ENCODE peak calls at places on chromosomes 4 and X, in eight cellular contexts. L is left ventricle myocardium inferior, Q is transverse colon, V is HCT116, N is fibroblast of mammary gland, T is IMR-90, O is AG09309, B is OCI-LY7. P is an unnamed sample.

GRCh38 chr4:185035284-185035683 is 17.0 kb downstream of the HELT start:
- DNase-seq in O (no peak), N (no peak), L (no peak), B (no peak), Q (no peak), T (no peak), V (no peak), P (no peak)

GRCh38 chr4:113499696-113500095 is 261.8 kb downstream of the CAMK2D start:
- DNase-seq in Q (no peak), L (no peak), O (no peak), V (no peak), N (peak), B (no peak), T (peak), P (peak)

GRCh38 chr4:121666091-121666679 is 30.6 kb downstream of the ANXA5 start:
- DNase-seq in Q (no peak), B (no peak), T (no peak), V (no peak), N (peak), L (peak), O (no peak), P (peak)

GRCh38 chr4:71130827-71131603 is 137.6 kb downstream of the DCK start:
- DNase-seq in T (peak), O (peak), Q (no peak), N (peak), L (no peak), B (no peak), V (no peak), P (peak)

GRCh38 chrX:120366794-120367193 is 4.9 kb downstream of the ATP1B4 start:
- DNase-seq in V (no peak), O (no peak), B (no peak), Q (no peak), N (no peak), L (no peak), T (no peak), P (no peak)

GRCh38 chr4:57162499-57163019 is 52.4 kb upstream of the IGFBP7 start:
- DNase-seq in O (no peak), T (no peak), V (no peak), Q (no peak), N (peak), L (no peak), B (no peak), P (no peak)

GRCh38 chr4:37682701-37683401 is 3.3 kb downstream of the RELL1 start:
- DNase-seq in O (no peak), Q (no peak), V (no peak), L (no peak), N (no peak), T (no peak), B (peak), P (no peak)

GRCh38 chr4:132797856-132798255 is 351.2 kb upstream of the PCDH10 start:
- DNase-seq in O (no peak), B (no peak), L (no peak), T (no peak), Q (no peak), N (no peak), V (no peak), P (no peak)

GRCh38 chr4:99927566-99927965 is 18.9 kb downstream of the DNAJB14 start:
- DNase-seq in Q (no peak), L (no peak), N (peak), T (no peak), O (no peak), V (no peak), B (no peak), P (no peak)

DNA sequence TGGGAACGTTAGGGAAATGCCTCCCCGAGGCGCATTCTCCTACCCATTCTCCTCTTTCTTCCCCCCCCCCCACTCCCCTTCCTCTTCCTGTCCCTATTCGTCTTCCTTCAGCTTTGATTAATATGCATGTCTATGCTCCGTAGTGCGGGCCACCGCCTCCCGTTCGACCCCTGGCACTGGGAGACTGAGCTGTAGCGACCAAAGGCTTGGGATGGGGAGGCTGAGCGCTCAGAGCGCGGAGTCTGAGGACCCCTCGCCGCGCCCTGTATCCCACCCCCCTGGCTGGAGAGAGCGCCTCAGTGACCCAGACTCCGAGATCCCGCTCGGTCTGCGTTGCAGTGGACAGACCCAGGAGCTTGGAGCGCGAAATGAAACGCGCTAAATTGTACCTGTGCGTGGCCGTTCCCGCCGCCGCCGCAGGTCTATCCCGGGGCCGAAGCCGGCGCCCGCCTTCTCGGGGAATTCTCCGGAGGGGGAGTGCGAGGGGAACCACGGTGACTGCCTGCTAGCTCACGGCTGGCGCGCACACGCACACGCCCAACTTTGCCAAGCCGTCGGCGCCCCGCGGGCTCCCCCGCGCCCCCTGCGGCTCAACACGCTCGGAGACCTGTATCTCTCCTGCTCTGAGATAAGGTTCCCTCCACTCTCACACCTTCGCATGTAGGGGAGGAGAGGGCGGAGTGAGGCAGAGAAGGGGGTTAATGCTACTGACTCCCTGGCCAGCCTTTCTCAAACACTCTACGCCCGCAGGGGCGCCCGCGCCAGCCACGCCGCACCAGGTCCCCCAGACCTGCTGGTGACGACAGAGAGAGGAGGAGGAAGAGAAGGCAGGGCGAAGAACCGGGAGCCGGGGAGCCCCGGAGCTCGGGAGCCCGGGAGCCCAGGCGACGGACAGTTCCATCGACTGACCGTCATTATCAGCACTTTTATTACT is 1.5 kb upstream of the PTCHD1 start:
- DNase-seq in B (no peak), T (no peak), O (no peak), Q (peak), L (no peak), V (no peak), N (no peak), P (no peak)
- H3K4me3 ChIP-seq in B (no peak), T (no peak), O (no peak), Q (peak), L (peak), V (no peak), N (no peak), P (no peak)

GRCh38 chr4:67918428-67918827 is 34.6 kb upstream of the TMPRSS11D start:
- DNase-seq in Q (no peak), O (no peak), V (peak), N (no peak), T (no peak), B (peak), L (no peak), P (no peak)
- TF ChIP-seq CTCF in Q (no peak), O (peak), V (peak), N (peak), T (no peak), B (peak), L (no peak), P (peak)

GRCh38 chr4:26061248-26061986 is 147.4 kb downstream of the SMIM20 start:
- DNase-seq in Q (no peak), T (peak), O (no peak), L (no peak), N (peak), V (peak), B (peak), P (no peak)
- H3K4me3 ChIP-seq in Q (no peak), T (no peak), O (no peak), L (no peak), N (no peak), V (no peak), B (no peak), P (no peak)

GRCh38 chr4:6333301-6334202 is 63.9 kb downstream of the WFS1 start:
- DNase-seq in B (peak), N (peak), V (no peak), Q (no peak), L (no peak), T (no peak), O (no peak), P (no peak)

GRCh38 chr4:6336166-6336565 is 66.5 kb downstream of the WFS1 start:
- DNase-seq in L (no peak), N (no peak), T (no peak), Q (no peak), B (no peak), V (no peak), O (no peak), P (no peak)

GRCh38 chr4:6335040-6335590 is 65.5 kb downstream of the WFS1 start:
- DNase-seq in L (no peak), B (no peak), Q (no peak), O (no peak), V (no peak), T (no peak), N (no peak), P (no peak)

GRCh38 chr4:6332669-6333050 is 63.0 kb downstream of the WFS1 start:
- DNase-seq in O (no peak), Q (no peak), V (no peak), T (no peak), N (no peak), L (no peak), B (no peak), P (no peak)

GRCh38 chr4:6334203-6334887 is 64.7 kb downstream of the WFS1 start:
- DNase-seq in O (no peak), V (no peak), T (no peak), Q (no peak), N (no peak), L (no peak), B (no peak), P (no peak)
- TF ChIP-seq CTCF in O (no peak), V (no peak), T (no peak), Q (no peak), N (no peak), L (no peak), B (peak), P (no peak)

GRCh38 chrX:45851434-45851991 is 650.8 kb upstream of the DIPK2B start:
- DNase-seq in T (no peak), N (no peak), O (no peak), V (peak), Q (peak), L (no peak), B (no peak), P (no peak)

GRCh38 chrX:45850197-45850774 is 649.6 kb upstream of the DIPK2B start:
- DNase-seq in O (no peak), T (no peak), V (no peak), B (no peak), Q (no peak), L (no peak), N (no peak), P (no peak)

GRCh38 chrX:45849261-45849660 is 648.6 kb upstream of the DIPK2B start:
- DNase-seq in N (peak), B (no peak), T (peak), O (peak), V (peak), Q (no peak), L (no peak), P (peak)

GRCh38 chrX:45850775-45851433 is 650.2 kb upstream of the DIPK2B start:
- DNase-seq in N (peak), O (no peak), L (no peak), V (no peak), Q (peak), B (no peak), T (peak), P (no peak)

DNA sequence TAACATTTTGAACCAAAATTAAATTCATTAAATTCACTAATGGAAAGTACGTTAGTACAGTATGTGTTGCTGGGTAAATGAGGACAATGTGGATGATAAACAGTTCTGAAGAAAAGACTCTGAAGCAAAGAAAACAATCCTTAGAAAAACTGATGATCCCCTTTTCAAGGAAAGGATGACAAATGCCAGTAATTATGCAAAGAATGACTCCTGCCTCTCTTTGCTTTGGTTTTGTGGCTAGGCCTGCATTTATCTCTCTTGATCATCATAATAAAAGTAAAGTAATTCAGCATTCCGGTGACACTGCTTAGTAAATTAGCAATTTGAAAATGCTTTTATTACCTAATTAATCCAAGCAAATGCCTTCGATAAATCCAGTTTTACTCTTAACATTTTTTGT is 652.2 kb upstream of the DIPK2B start:
- DNase-seq in V (no peak), L (no peak), T (no peak), O (no peak), Q (no peak), B (no peak), N (peak), P (peak)
- H3K4me3 ChIP-seq in V (no peak), L (no peak), T (no peak), O (no peak), Q (no peak), B (no peak), N (no peak), P (no peak)

GRCh38 chrX:43865791-43866190 is 16.5 kb downstream of the MAOB start:
- DNase-seq in B (no peak), T (no peak), O (no peak), Q (no peak), N (no peak), L (no peak), V (no peak), P (no peak)
- TF ChIP-seq CTCF in B (no peak), T (no peak), O (no peak), Q (no peak), N (no peak), L (no peak), V (no peak), P (no peak)

P was measured in foreskin fibroblast.